ENCODE peak calls at places on chromosomes 4 and X, in five cellular contexts. C, P, J, G and D are unnamed samples.

GRCh38 chr4:6378493-6379445 is 93.6 kb downstream of the PPP2R2C start:
- DNase-seq in G (no peak), J (peak), P (no peak), C (no peak), D (no peak)

GRCh38 chrX:79182616-79183015 is 38.1 kb downstream of the GPR174 start:
- DNase-seq in C (no peak), J (no peak), P (no peak), G (no peak), D (no peak)

GRCh38 chr4:170652571-170652970 is 562.8 kb upstream of the AADAT start:
- DNase-seq in P (no peak), C (no peak), G (no peak), J (no peak), D (no peak)

GRCh38 chrX:115958687-115959359 is 211.7 kb upstream of the AGTR2 start:
- DNase-seq in G (no peak), C (no peak), P (no peak), J (no peak), D (no peak)

GRCh38 chr4:159481936-159482335 is 379.1 kb downstream of the RAPGEF2 start:
- DNase-seq in J (no peak), P (no peak), C (no peak), G (no peak), D (no peak)

GRCh38 chr4:174316954-174317353 is 33.2 kb downstream of the CEP44 start:
- DNase-seq in J (no peak), G (no peak), P (no peak), C (no peak), D (no peak)

GRCh38 chrX:56792270-56793111 is 63.4 kb downstream of the NBDY start:
- DNase-seq in P (no peak), G (no peak), C (peak), J (no peak), D (no peak)

GRCh38 chrX:69318651-69319305 is 153.5 kb upstream of the PJA1 start:
- DNase-seq in G (no peak), P (no peak), C (no peak), J (no peak), D (no peak)

GRCh38 chr4:23827971-23828680 is 61.7 kb downstream of the PPARGC1A start:
- DNase-seq in C (no peak), P (no peak), J (no peak), G (no peak), D (no peak)

GRCh38 chrX:114462266-114462665 is 121.6 kb upstream of the HTR2C start:
- DNase-seq in J (no peak), G (no peak), C (no peak), P (no peak), D (no peak)

GRCh38 chr4:5357863-5358262 is 306.6 kb downstream of the STK32B start:
- DNase-seq in P (no peak), J (no peak), G (no peak), C (no peak), D (no peak)

GRCh38 chr4:69321153-69321729 is 41.0 kb downstream of the UGT2B28 start:
- DNase-seq in P (no peak), C (no peak), G (no peak), J (no peak), D (no peak)

GRCh38 chr4:118997601-118998000 is 108.9 kb downstream of the SYNPO2 start:
- DNase-seq in G (no peak), C (no peak), P (no peak), J (no peak), D (no peak)

GRCh38 chrX:18973527-18974192 is 10.3 kb downstream of the PHKA2 start:
- DNase-seq in G (no peak), J (no peak), C (no peak), P (no peak), D (no peak)

GRCh38 chr4:124762956-124763355 is 50.4 kb upstream of the ANKRD50 start:
- DNase-seq in P (no peak), G (no peak), J (no peak), C (no peak), D (no peak)

GRCh38 chrX:112808007-112808406 is 32.6 kb downstream of the AMOT start:
- DNase-seq in P (no peak), J (no peak), C (no peak), G (no peak), D (no peak)

GRCh38 chr4:181688886-181689285 is 554.3 kb upstream of the TENM3 start:
- DNase-seq in J (no peak), G (no peak), P (no peak), C (no peak), D (no peak)

GRCh38 chr4:82744284-82744963 is 54.2 kb downstream of the SCD5 start:
- DNase-seq in G (no peak), C (no peak), J (no peak), P (no peak), D (no peak)

GRCh38 chr4:73867783-73868182 is 1.4 kb upstream of the CXCL1 start:
- DNase-seq in J (no peak), G (no peak), P (no peak), C (peak), D (no peak)

GRCh38 chr4:83356899-83357661 is 22.4 kb upstream of the HPSE start:
- DNase-seq in G (no peak), C (no peak), J (no peak), P (peak), D (no peak)

GRCh38 chrX:37993857-37994619 is 12.3 kb upstream of the SYTL5 start:
- DNase-seq in G (peak), P (no peak), C (no peak), J (no peak), D (no peak)

GRCh38 chr4:100495074-100495473 is 22.7 kb downstream of the EMCN start:
- DNase-seq in J (no peak), P (no peak), G (no peak), C (no peak), D (no peak)

GRCh38 chr4:144461906-144462305 is 184.1 kb upstream of the HHIP start:
- DNase-seq in C (no peak), P (no peak), G (no peak), J (no peak), D (no peak)

GRCh38 chrX:119728487-119728886 is 29.9 kb upstream of the SOWAHD start:
- DNase-seq in P (no peak), J (no peak), C (no peak), G (peak), D (no peak)